ENCODE peak calls at places on chromosome 15, in six cellular contexts. One of them, this sample, is unnamed.

GRCh38 chr15:92904832-92905640 is 4.9 kb downstream of the CHD2 start:
- DNase-seq in left lung: no peak
- DNase-seq in HEK293T: no peak
- DNase-seq in stimulated activated naive CD8-positive, alpha-beta T cell treated with anti-CD3 and anti-CD28 coated beads, Interleukin-15, amount 100 ng/mL, for 72 hours: no peak
- DNase-seq in HFFc6: no peak
- DNase-seq in GM18507: no peak
- DNase-seq in this sample: peak; percentile 34

GRCh38 chr15:72117448-72117697 is 577 bp downstream of the MYO9A start:
- DNase-seq in left lung: peak; percentile 85
- DNase-seq in HEK293T: peak; percentile 61
- DNase-seq in stimulated activated naive CD8-positive, alpha-beta T cell treated with anti-CD3 and anti-CD28 coated beads, Interleukin-15, amount 100 ng/mL, for 72 hours: peak; percentile 68
- DNase-seq in HFFc6: peak; percentile 72
- DNase-seq in GM18507: peak; percentile 26
- DNase-seq in this sample: peak; percentile 83

GRCh38 chr15:39391230-39391629 is 189.6 kb upstream of the THBS1 start:
- DNase-seq in left lung: no peak
- DNase-seq in HEK293T: no peak
- DNase-seq in stimulated activated naive CD8-positive, alpha-beta T cell treated with anti-CD3 and anti-CD28 coated beads, Interleukin-15, amount 100 ng/mL, for 72 hours: no peak
- DNase-seq in HFFc6: no peak
- DNase-seq in GM18507: no peak
- DNase-seq in this sample: no peak

GRCh38 chr15:69035205-69035917 is 20.9 kb downstream of the NOX5 start:
- DNase-seq in left lung: no peak
- DNase-seq in HEK293T: peak; percentile 36
- DNase-seq in stimulated activated naive CD8-positive, alpha-beta T cell treated with anti-CD3 and anti-CD28 coated beads, Interleukin-15, amount 100 ng/mL, for 72 hours: peak; percentile 20
- DNase-seq in HFFc6: peak; percentile 15
- DNase-seq in GM18507: no peak
- DNase-seq in this sample: no peak

GRCh38 chr15:88655103-88655553 is 16.3 kb downstream of the ISG20 start:
- DNase-seq in left lung: no peak
- DNase-seq in HEK293T: no peak
- DNase-seq in stimulated activated naive CD8-positive, alpha-beta T cell treated with anti-CD3 and anti-CD28 coated beads, Interleukin-15, amount 100 ng/mL, for 72 hours: peak; percentile 6
- DNase-seq in HFFc6: no peak
- DNase-seq in GM18507: no peak
- DNase-seq in this sample: no peak

GRCh38 chr15:63079938-63080626 is 37.5 kb downstream of the TPM1 start:
- DNase-seq in left lung: no peak
- DNase-seq in HEK293T: no peak
- DNase-seq in stimulated activated naive CD8-positive, alpha-beta T cell treated with anti-CD3 and anti-CD28 coated beads, Interleukin-15, amount 100 ng/mL, for 72 hours: no peak
- DNase-seq in HFFc6: no peak
- DNase-seq in GM18507: no peak
- DNase-seq in this sample: peak; percentile 47

GRCh38 chr15:39852237-39852636 is 67.8 kb downstream of the GPR176 start:
- DNase-seq in left lung: no peak
- DNase-seq in HEK293T: no peak
- DNase-seq in stimulated activated naive CD8-positive, alpha-beta T cell treated with anti-CD3 and anti-CD28 coated beads, Interleukin-15, amount 100 ng/mL, for 72 hours: no peak
- DNase-seq in HFFc6: peak; percentile 54
- DNase-seq in GM18507: no peak
- DNase-seq in this sample: peak; percentile 69

GRCh38 chr15:85129881-85130280 is 148.2 kb downstream of the PDE8A start:
- DNase-seq in left lung: no peak
- DNase-seq in HEK293T: no peak
- DNase-seq in stimulated activated naive CD8-positive, alpha-beta T cell treated with anti-CD3 and anti-CD28 coated beads, Interleukin-15, amount 100 ng/mL, for 72 hours: no peak
- DNase-seq in HFFc6: no peak
- DNase-seq in GM18507: no peak
- DNase-seq in this sample: no peak

GRCh38 chr15:79903137-79903536 is 6.3 kb upstream of the MTHFS start:
- DNase-seq in left lung: no peak
- DNase-seq in HEK293T: no peak
- DNase-seq in stimulated activated naive CD8-positive, alpha-beta T cell treated with anti-CD3 and anti-CD28 coated beads, Interleukin-15, amount 100 ng/mL, for 72 hours: no peak
- DNase-seq in HFFc6: no peak
- DNase-seq in GM18507: no peak
- DNase-seq in this sample: no peak

GRCh38 chr15:89217686-89218376 is 3.5 kb downstream of the RLBP1 start:
- DNase-seq in left lung: no peak
- DNase-seq in HEK293T: no peak
- DNase-seq in stimulated activated naive CD8-positive, alpha-beta T cell treated with anti-CD3 and anti-CD28 coated beads, Interleukin-15, amount 100 ng/mL, for 72 hours: no peak
- DNase-seq in HFFc6: no peak
- DNase-seq in GM18507: no peak
- DNase-seq in this sample: no peak